ENCODE peak calls at places on chromosomes 7 and 10, in seven cellular contexts. One of them, this sample, is unnamed.

GRCh38 chr7:116403265-116403664 is 96.3 kb upstream of the CAV2 start:
- DNase-seq in HS-5: no peak
- DNase-seq in kidney tubule cell: no peak
- DNase-seq in thoracic aorta: no peak
- DNase-seq in NCI-H345: no peak
- DNase-seq in foreskin fibroblast: peak
- DNase-seq in NCI-H1417: peak
- DNase-seq in this sample: no peak

GRCh38 chr7:26293569-26294308 is 2.1 kb downstream of the SNX10 start:
- DNase-seq in kidney tubule cell: no peak
- DNase-seq in NCI-H1417: no peak
- DNase-seq in foreskin fibroblast: no peak
- DNase-seq in thoracic aorta: no peak
- DNase-seq in NCI-H345: no peak
- DNase-seq in HS-5: no peak
- DNase-seq in this sample: no peak

GRCh38 chr10:48649349-48649944 is 35.2 kb upstream of the WDFY4 start:
- DNase-seq in HS-5: no peak
- DNase-seq in NCI-H345: no peak
- DNase-seq in NCI-H1417: no peak
- DNase-seq in thoracic aorta: no peak
- DNase-seq in kidney tubule cell: no peak
- DNase-seq in foreskin fibroblast: peak
- DNase-seq in this sample: peak

GRCh38 chr7:40299097-40299496 is 164.3 kb downstream of the SUGCT start:
- DNase-seq in thoracic aorta: no peak
- DNase-seq in NCI-H1417: no peak
- DNase-seq in NCI-H345: no peak
- DNase-seq in HS-5: peak
- DNase-seq in foreskin fibroblast: peak
- DNase-seq in kidney tubule cell: peak
- DNase-seq in this sample: peak

GRCh38 chr7:137295925-137296324 is 47.6 kb downstream of the PTN start:
- DNase-seq in NCI-H1417: no peak
- DNase-seq in kidney tubule cell: no peak
- DNase-seq in HS-5: no peak
- DNase-seq in thoracic aorta: no peak
- DNase-seq in foreskin fibroblast: no peak
- DNase-seq in NCI-H345: no peak
- DNase-seq in this sample: no peak

GRCh38 chr7:98903246-98903645 is 24.9 kb downstream of the TRRAP start:
- DNase-seq in kidney tubule cell: no peak
- DNase-seq in foreskin fibroblast: no peak
- DNase-seq in HS-5: no peak
- DNase-seq in NCI-H1417: no peak
- DNase-seq in NCI-H345: no peak
- DNase-seq in thoracic aorta: no peak
- DNase-seq in this sample: no peak

GRCh38 chr10:132889091-132889490 is 53.3 kb downstream of the CFAP46 start:
- DNase-seq in HS-5: no peak
- DNase-seq in NCI-H1417: no peak
- DNase-seq in thoracic aorta: no peak
- DNase-seq in NCI-H345: no peak
- DNase-seq in foreskin fibroblast: no peak
- DNase-seq in kidney tubule cell: peak
- DNase-seq in this sample: peak

GRCh38 chr7:30934732-30935568 is 23.3 kb downstream of the AQP1 start:
- DNase-seq in NCI-H1417: no peak
- DNase-seq in kidney tubule cell: no peak
- DNase-seq in foreskin fibroblast: no peak
- DNase-seq in thoracic aorta: no peak
- DNase-seq in NCI-H345: no peak
- DNase-seq in HS-5: no peak
- DNase-seq in this sample: peak

GRCh38 chr7:159032310-159032709 is 112.4 kb downstream of the VIPR2 start:
- DNase-seq in foreskin fibroblast: no peak
- DNase-seq in NCI-H345: no peak
- DNase-seq in kidney tubule cell: no peak
- DNase-seq in NCI-H1417: no peak
- DNase-seq in thoracic aorta: no peak
- DNase-seq in HS-5: no peak
- DNase-seq in this sample: no peak

GRCh38 chr7:79157281-79157680 is 296.2 kb downstream of the MAGI2 start:
- DNase-seq in NCI-H1417: no peak
- DNase-seq in foreskin fibroblast: no peak
- DNase-seq in NCI-H345: no peak
- DNase-seq in thoracic aorta: no peak
- DNase-seq in HS-5: no peak
- DNase-seq in kidney tubule cell: peak
- DNase-seq in this sample: no peak

GRCh38 chr10:87927091-87927490 is 63.7 kb downstream of the PTEN start:
- DNase-seq in HS-5: no peak
- DNase-seq in thoracic aorta: no peak
- DNase-seq in NCI-H345: no peak
- DNase-seq in kidney tubule cell: peak
- DNase-seq in foreskin fibroblast: peak
- DNase-seq in NCI-H1417: no peak
- DNase-seq in this sample: no peak

GRCh38 chr10:131921191-131921590 is 20.4 kb downstream of the PPP2R2D start:
- DNase-seq in thoracic aorta: no peak
- DNase-seq in NCI-H345: no peak
- DNase-seq in foreskin fibroblast: no peak
- DNase-seq in NCI-H1417: no peak
- DNase-seq in kidney tubule cell: no peak
- DNase-seq in HS-5: no peak
- DNase-seq in this sample: no peak

GRCh38 chr10:11180228-11180627 is 162.6 kb downstream of the CELF2 start:
- DNase-seq in kidney tubule cell: no peak
- DNase-seq in thoracic aorta: no peak
- DNase-seq in foreskin fibroblast: no peak
- DNase-seq in NCI-H345: no peak
- DNase-seq in NCI-H1417: no peak
- DNase-seq in HS-5: no peak
- DNase-seq in this sample: no peak

GRCh38 chr10:124010563-124011131 is 82.8 kb downstream of the CHST15 start:
- DNase-seq in HS-5: no peak
- DNase-seq in kidney tubule cell: no peak
- DNase-seq in thoracic aorta: no peak
- DNase-seq in foreskin fibroblast: no peak
- DNase-seq in NCI-H345: no peak
- DNase-seq in NCI-H1417: no peak
- DNase-seq in this sample: peak

GRCh38 chr10:118968482-118968881 is 61.0 kb upstream of the NANOS1 start:
- DNase-seq in NCI-H1417: no peak
- DNase-seq in thoracic aorta: no peak
- DNase-seq in HS-5: no peak
- DNase-seq in NCI-H345: no peak
- DNase-seq in foreskin fibroblast: no peak
- DNase-seq in kidney tubule cell: no peak
- DNase-seq in this sample: peak

GRCh38 chr10:24882047-24882698 is 70.2 kb downstream of the PRTFDC1 start:
- DNase-seq in kidney tubule cell: no peak
- DNase-seq in foreskin fibroblast: peak
- DNase-seq in thoracic aorta: no peak
- DNase-seq in NCI-H345: no peak
- DNase-seq in NCI-H1417: no peak
- DNase-seq in HS-5: no peak
- DNase-seq in this sample: no peak

GRCh38 chr10:122021421-122021820 is 32.5 kb downstream of the TACC2 start:
- DNase-seq in NCI-H1417: no peak
- DNase-seq in NCI-H345: no peak
- DNase-seq in thoracic aorta: no peak
- DNase-seq in HS-5: no peak
- DNase-seq in kidney tubule cell: no peak
- DNase-seq in foreskin fibroblast: peak
- DNase-seq in this sample: no peak

GRCh38 chr10:77899080-77899477 is 27.5 kb downstream of the DLG5 start:
- DNase-seq in NCI-H345: no peak
- DNase-seq in thoracic aorta: no peak
- DNase-seq in NCI-H1417: no peak
- DNase-seq in HS-5: peak
- DNase-seq in foreskin fibroblast: peak
- DNase-seq in kidney tubule cell: peak
- DNase-seq in this sample: no peak

GRCh38 chr10:97673736-97674525 is 13.1 kb downstream of the AVPI1 start:
- DNase-seq in NCI-H345: no peak
- DNase-seq in kidney tubule cell: peak
- DNase-seq in NCI-H1417: no peak
- DNase-seq in foreskin fibroblast: peak
- DNase-seq in thoracic aorta: no peak
- DNase-seq in HS-5: peak
- DNase-seq in this sample: no peak

GRCh38 chr7:116809636-116810266 is 52.6 kb upstream of the CAPZA2 start:
- DNase-seq in NCI-H345: peak
- DNase-seq in kidney tubule cell: peak
- DNase-seq in NCI-H1417: peak
- DNase-seq in thoracic aorta: no peak
- DNase-seq in foreskin fibroblast: peak
- DNase-seq in HS-5: no peak
- DNase-seq in this sample: no peak

GRCh38 chr7:134699021-134699818 is 52.6 kb downstream of the BPGM start:
- DNase-seq in NCI-H345: no peak
- DNase-seq in thoracic aorta: no peak
- DNase-seq in HS-5: no peak
- DNase-seq in kidney tubule cell: no peak
- DNase-seq in foreskin fibroblast: no peak
- DNase-seq in NCI-H1417: no peak
- DNase-seq in this sample: no peak

GRCh38 chr7:11315687-11316258 is 342.1 kb downstream of the PHF14 start:
- DNase-seq in thoracic aorta: no peak
- DNase-seq in foreskin fibroblast: no peak
- DNase-seq in NCI-H1417: no peak
- DNase-seq in NCI-H345: no peak
- DNase-seq in kidney tubule cell: no peak
- DNase-seq in HS-5: no peak
- DNase-seq in this sample: no peak

GRCh38 chr10:33136271-33136670 is 178.2 kb upstream of the ITGB1 start:
- DNase-seq in HS-5: no peak
- DNase-seq in NCI-H1417: no peak
- DNase-seq in NCI-H345: no peak
- DNase-seq in foreskin fibroblast: peak
- DNase-seq in kidney tubule cell: peak
- DNase-seq in thoracic aorta: no peak
- DNase-seq in this sample: no peak

GRCh38 chr10:69951658-69952057 is 101.0 kb upstream of the MACROH2A2 start:
- DNase-seq in foreskin fibroblast: no peak
- DNase-seq in thoracic aorta: no peak
- DNase-seq in NCI-H1417: no peak
- DNase-seq in NCI-H345: no peak
- DNase-seq in kidney tubule cell: no peak
- DNase-seq in HS-5: no peak
- DNase-seq in this sample: no peak

GRCh38 chr7:93006480-93007095 is 111.2 kb downstream of the SAMD9 start:
- DNase-seq in thoracic aorta: no peak
- DNase-seq in kidney tubule cell: no peak
- DNase-seq in foreskin fibroblast: no peak
- DNase-seq in HS-5: no peak
- DNase-seq in NCI-H345: no peak
- DNase-seq in NCI-H1417: no peak
- DNase-seq in this sample: no peak

GRCh38 chr10:76459016-76459415 is 1027.6 kb downstream of the LRMDA start:
- DNase-seq in foreskin fibroblast: no peak
- DNase-seq in NCI-H1417: no peak
- DNase-seq in NCI-H345: no peak
- DNase-seq in HS-5: no peak
- DNase-seq in thoracic aorta: no peak
- DNase-seq in kidney tubule cell: no peak
- DNase-seq in this sample: no peak